ENCODE peak calls at places on chromosomes 3 and 15, in six cellular contexts. One of them, this sample, is unnamed.

GRCh38 chr15:38696120-38696727 is 131.6 kb upstream of the RASGRP1 start:
- DNase-seq in dorsolateral prefrontal cortex: no peak
- DNase-seq in A549: no peak
- DNase-seq in fibroblast of pulmonary artery: no peak
- DNase-seq in AG10803: peak; percentile 57
- DNase-seq in astrocyte: peak; percentile 64
- DNase-seq in this sample: no peak

GRCh38 chr3:129276385-129276784 is 2.3 kb upstream of the HMCES start:
- DNase-seq in A549: no peak
- DNase-seq in dorsolateral prefrontal cortex: no peak
- DNase-seq in fibroblast of pulmonary artery: no peak
- DNase-seq in AG10803: no peak
- DNase-seq in astrocyte: no peak
- DNase-seq in this sample: no peak

GRCh38 chr3:157906627-157907026 is 199.6 kb downstream of the SHOX2 start:
- DNase-seq in AG10803: peak; percentile 71
- DNase-seq in astrocyte: peak; percentile 1
- DNase-seq in dorsolateral prefrontal cortex: no peak
- DNase-seq in A549: no peak
- DNase-seq in fibroblast of pulmonary artery: peak; percentile 13
- DNase-seq in this sample: peak; percentile 33

GRCh38 chr3:71616571-71617021 is 33.1 kb upstream of the FOXP1 start:
- DNase-seq in fibroblast of pulmonary artery: no peak
- DNase-seq in AG10803: no peak
- DNase-seq in dorsolateral prefrontal cortex: no peak
- DNase-seq in A549: no peak
- DNase-seq in astrocyte: no peak
- DNase-seq in this sample: no peak

GRCh38 chr3:26920579-26920978 is 298.0 kb downstream of the LRRC3B start:
- DNase-seq in AG10803: no peak
- DNase-seq in astrocyte: no peak
- DNase-seq in fibroblast of pulmonary artery: no peak
- DNase-seq in dorsolateral prefrontal cortex: no peak
- DNase-seq in A549: no peak
- DNase-seq in this sample: no peak

GRCh38 chr15:90519688-90520087 is 10.0 kb upstream of the CRTC3 start:
- DNase-seq in astrocyte: peak; percentile 57
- DNase-seq in A549: no peak
- DNase-seq in dorsolateral prefrontal cortex: no peak
- DNase-seq in fibroblast of pulmonary artery: peak; percentile 36
- DNase-seq in AG10803: peak; percentile 21
- DNase-seq in this sample: peak; percentile 58

GRCh38 chr15:27833974-27834373 is 265.1 kb downstream of the OCA2 start:
- DNase-seq in fibroblast of pulmonary artery: no peak
- DNase-seq in A549: no peak
- DNase-seq in dorsolateral prefrontal cortex: no peak
- DNase-seq in astrocyte: no peak
- DNase-seq in AG10803: no peak
- DNase-seq in this sample: no peak

GRCh38 chr15:92418864-92419263 is 25.2 kb downstream of the ST8SIA2 start:
- DNase-seq in fibroblast of pulmonary artery: no peak
- DNase-seq in astrocyte: no peak
- DNase-seq in A549: no peak
- DNase-seq in dorsolateral prefrontal cortex: no peak
- DNase-seq in AG10803: no peak
- DNase-seq in this sample: no peak

GRCh38 chr15:89504166-89504565 is 7.8 kb upstream of the RHCG start:
- DNase-seq in fibroblast of pulmonary artery: no peak
- DNase-seq in dorsolateral prefrontal cortex: no peak
- DNase-seq in astrocyte: no peak
- DNase-seq in AG10803: no peak
- DNase-seq in A549: no peak
- DNase-seq in this sample: no peak

GRCh38 chr15:52498700-52499099 is 30.0 kb downstream of the MYO5A start:
- DNase-seq in dorsolateral prefrontal cortex: no peak
- DNase-seq in A549: no peak
- DNase-seq in AG10803: peak; percentile 21
- DNase-seq in astrocyte: peak; percentile 29
- DNase-seq in fibroblast of pulmonary artery: no peak
- DNase-seq in this sample: no peak

GRCh38 chr15:52491460-52491859 is 37.2 kb downstream of the MYO5A start:
- DNase-seq in astrocyte: no peak
- DNase-seq in fibroblast of pulmonary artery: peak; percentile 20
- DNase-seq in AG10803: peak; percentile 34
- DNase-seq in A549: no peak
- DNase-seq in dorsolateral prefrontal cortex: no peak
- DNase-seq in this sample: no peak

GRCh38 chr3:53234130-53234840 is 21.5 kb downstream of the TKT start:
- DNase-seq in dorsolateral prefrontal cortex: no peak
- DNase-seq in A549: no peak
- DNase-seq in AG10803: no peak
- DNase-seq in fibroblast of pulmonary artery: no peak
- DNase-seq in astrocyte: no peak
- DNase-seq in this sample: no peak

GRCh38 chr3:45958333-45958791 is 15.1 kb downstream of the CXCR6 start:
- DNase-seq in A549: no peak
- DNase-seq in fibroblast of pulmonary artery: no peak
- DNase-seq in dorsolateral prefrontal cortex: no peak
- DNase-seq in astrocyte: peak; percentile 33
- DNase-seq in AG10803: peak; percentile 94
- DNase-seq in this sample: no peak

GRCh38 chr3:45322616-45323015 is 65.8 kb upstream of the LARS2 start:
- DNase-seq in fibroblast of pulmonary artery: no peak
- DNase-seq in AG10803: no peak
- DNase-seq in dorsolateral prefrontal cortex: no peak
- DNase-seq in astrocyte: no peak
- DNase-seq in A549: no peak
- DNase-seq in this sample: no peak

GRCh38 chr3:187968883-187969580 is 184.9 kb upstream of the LPP start:
- DNase-seq in AG10803: peak; percentile 92
- DNase-seq in dorsolateral prefrontal cortex: no peak
- DNase-seq in astrocyte: peak; percentile 60
- DNase-seq in fibroblast of pulmonary artery: peak; percentile 84
- DNase-seq in A549: no peak
- DNase-seq in this sample: peak; percentile 65

GRCh38 chr3:5197022-5197421 is 9.5 kb downstream of the EDEM1 start:
- DNase-seq in A549: no peak
- DNase-seq in astrocyte: peak; percentile 70
- DNase-seq in AG10803: peak; percentile 89
- DNase-seq in dorsolateral prefrontal cortex: no peak
- DNase-seq in fibroblast of pulmonary artery: peak; percentile 68
- DNase-seq in this sample: peak; percentile 49

GRCh38 chr3:5195605-5196004 is 8.1 kb downstream of the EDEM1 start:
- DNase-seq in A549: no peak
- DNase-seq in dorsolateral prefrontal cortex: no peak
- DNase-seq in fibroblast of pulmonary artery: no peak
- DNase-seq in astrocyte: peak; percentile 20
- DNase-seq in AG10803: peak; percentile 43
- DNase-seq in this sample: no peak

GRCh38 chr3:5198986-5199731 is 11.7 kb downstream of the EDEM1 start:
- DNase-seq in dorsolateral prefrontal cortex: no peak
- DNase-seq in A549: no peak
- DNase-seq in fibroblast of pulmonary artery: no peak
- DNase-seq in astrocyte: no peak
- DNase-seq in AG10803: peak; percentile 64
- DNase-seq in this sample: peak; percentile 45

GRCh38 chr3:5198313-5198677 is 10.8 kb downstream of the EDEM1 start:
- DNase-seq in A549: no peak
- DNase-seq in astrocyte: no peak
- DNase-seq in dorsolateral prefrontal cortex: no peak
- DNase-seq in AG10803: no peak
- DNase-seq in fibroblast of pulmonary artery: no peak
- DNase-seq in this sample: no peak

DNA sequence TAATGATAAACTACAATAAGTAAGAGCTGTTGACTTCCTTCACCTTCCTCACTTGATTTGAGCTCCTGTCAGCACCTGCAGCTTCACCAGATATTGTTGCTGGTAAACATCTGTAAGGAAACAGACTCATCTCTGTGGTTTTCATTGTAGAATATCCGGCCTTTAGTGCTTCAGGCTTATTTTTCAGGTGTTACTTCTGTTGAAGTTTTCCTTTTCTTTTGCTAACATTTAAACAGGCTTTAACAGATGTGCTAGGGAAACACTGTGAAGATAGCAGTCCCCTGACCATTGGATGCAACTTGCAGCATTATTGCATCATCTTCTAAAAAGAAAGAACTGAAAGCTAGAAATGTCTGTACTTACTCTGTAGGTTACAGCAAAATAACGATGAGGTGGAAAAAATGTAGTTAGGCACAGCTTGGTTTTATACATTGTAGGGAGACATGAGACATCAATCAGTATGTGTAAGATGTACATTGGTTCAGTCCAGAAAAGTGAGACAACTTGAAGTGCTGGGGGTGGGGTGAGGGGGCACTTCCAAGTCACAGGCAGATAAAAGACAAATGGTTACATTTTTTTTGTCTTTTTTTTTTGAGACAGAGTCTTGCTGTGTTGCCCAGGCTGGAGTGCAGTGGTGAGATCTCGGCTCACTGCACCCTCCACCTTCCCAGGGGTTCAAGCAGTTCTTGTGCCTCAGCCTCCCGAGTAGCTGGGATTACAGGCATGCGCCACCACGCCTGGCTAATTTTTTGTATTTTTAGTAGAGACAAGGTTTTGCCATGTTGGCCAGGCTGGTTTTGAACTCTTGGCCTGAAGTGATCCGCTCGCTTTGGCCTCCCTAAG is 10.2 kb downstream of the EDEM1 start:
- DNase-seq in A549: no peak
- DNase-seq in fibroblast of pulmonary artery: peak; percentile 76
- DNase-seq in AG10803: peak; percentile 76
- DNase-seq in astrocyte: peak; percentile 26
- DNase-seq in dorsolateral prefrontal cortex: no peak
- DNase-seq in this sample: peak; percentile 88
- H3K4me3 ChIP-seq in A549: no peak overlapping the region
- H3K4me3 ChIP-seq in fibroblast of pulmonary artery: no peak overlapping the region
- H3K4me3 ChIP-seq in AG10803: no peak overlapping the region
- H3K4me3 ChIP-seq in astrocyte: no peak overlapping the region
- H3K4me3 ChIP-seq in dorsolateral prefrontal cortex: no peak overlapping the region
- H3K4me3 ChIP-seq in this sample: no peak overlapping the region

DNA sequence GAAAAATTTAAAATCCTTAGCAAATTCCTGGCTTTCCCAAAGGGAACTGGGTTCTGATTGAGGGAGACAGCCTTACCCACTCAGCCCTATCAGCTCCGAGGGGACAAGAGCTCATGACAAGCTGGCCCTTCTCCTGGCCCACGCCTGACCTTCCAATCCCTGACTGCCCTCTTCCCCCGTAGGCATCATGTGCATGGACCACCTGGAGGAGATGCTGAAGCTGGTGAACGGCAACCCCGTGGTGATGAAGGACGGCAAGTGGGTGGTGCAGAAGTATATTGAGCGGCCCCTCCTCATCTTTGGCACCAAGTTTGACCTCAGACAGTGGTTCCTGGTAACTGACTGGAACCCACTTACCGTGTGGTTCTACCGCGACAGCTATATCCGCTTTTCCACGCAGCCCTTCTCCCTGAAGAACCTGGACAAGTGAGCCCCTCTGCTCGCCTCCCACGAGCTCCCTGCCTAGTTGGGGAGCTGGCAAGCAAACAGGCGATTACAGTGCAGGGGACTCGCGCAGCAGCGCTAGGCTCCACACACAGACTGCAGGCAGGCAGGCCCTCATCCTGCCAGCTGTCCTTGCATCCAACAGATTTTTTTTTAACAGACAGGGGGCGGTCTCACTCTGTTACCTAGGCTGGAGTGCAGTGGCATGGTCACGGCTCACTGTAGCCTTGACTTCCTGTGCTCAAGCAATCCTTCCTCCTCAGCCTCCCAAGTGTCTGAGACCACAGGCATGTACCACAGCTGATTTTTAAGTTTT is 16.8 kb downstream of the RPUSD3 start:
- DNase-seq in AG10803: no peak
- DNase-seq in astrocyte: no peak
- DNase-seq in fibroblast of pulmonary artery: peak; percentile 34
- DNase-seq in dorsolateral prefrontal cortex: no peak
- DNase-seq in A549: peak; percentile 44
- DNase-seq in this sample: no peak
- TF ChIP-seq CTCF in AG10803: peak; percentile 29
- TF ChIP-seq CTCF in astrocyte: peak; percentile 17
- TF ChIP-seq CTCF in fibroblast of pulmonary artery: no peak
- TF ChIP-seq CTCF in dorsolateral prefrontal cortex: no peak
- TF ChIP-seq CTCF in A549: peak; percentile 46
- TF ChIP-seq CTCF in this sample: peak; percentile 20

DNA sequence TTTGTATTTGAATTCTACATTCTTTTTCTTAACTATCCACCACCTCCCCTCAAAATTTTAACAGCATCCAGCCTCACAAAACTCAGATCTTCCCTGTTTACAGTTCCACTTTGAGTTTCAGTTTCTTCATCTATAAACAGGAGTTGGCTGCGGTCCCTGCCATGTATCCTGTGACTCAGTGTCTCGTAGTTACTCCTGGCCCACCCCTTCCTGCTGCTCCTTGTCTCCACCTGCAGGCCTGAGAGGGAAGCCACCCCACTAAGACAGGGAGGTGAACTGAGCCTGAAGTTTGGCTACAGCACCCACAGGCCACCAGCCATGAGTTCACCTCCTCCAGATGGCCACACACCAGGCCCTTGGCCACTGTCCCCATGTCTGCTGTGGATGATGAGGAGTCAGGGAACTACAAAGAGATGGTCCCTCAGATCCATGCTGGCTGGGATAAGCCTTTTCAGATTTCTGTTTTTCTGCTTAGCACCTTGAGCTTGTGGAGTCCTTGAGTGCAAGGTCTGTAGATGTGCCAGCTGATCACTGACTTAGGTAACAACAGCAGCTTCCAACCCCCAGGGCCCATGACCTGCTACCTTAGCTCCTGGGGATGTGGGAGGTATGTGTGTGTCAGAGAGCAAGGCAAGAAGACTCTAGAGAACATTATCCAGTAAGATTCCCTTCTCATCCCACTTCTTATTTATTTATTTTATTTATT is 37.5 kb downstream of the CD86 start:
- DNase-seq in fibroblast of pulmonary artery: peak; percentile 46
- DNase-seq in dorsolateral prefrontal cortex: no peak
- DNase-seq in astrocyte: peak; percentile 5
- DNase-seq in AG10803: peak; percentile 28
- DNase-seq in A549: no peak
- DNase-seq in this sample: peak; percentile 21
- H3K4me3 ChIP-seq in fibroblast of pulmonary artery: no peak overlapping the region
- H3K4me3 ChIP-seq in dorsolateral prefrontal cortex: no peak overlapping the region
- H3K4me3 ChIP-seq in astrocyte: no peak overlapping the region
- H3K4me3 ChIP-seq in AG10803: no peak overlapping the region
- H3K4me3 ChIP-seq in A549: no peak overlapping the region
- H3K4me3 ChIP-seq in this sample: no peak overlapping the region

GRCh38 chr3:58418227-58418626 is 15.4 kb downstream of the PDHB start:
- DNase-seq in dorsolateral prefrontal cortex: no peak
- DNase-seq in AG10803: no peak
- DNase-seq in A549: no peak
- DNase-seq in fibroblast of pulmonary artery: no peak
- DNase-seq in astrocyte: no peak
- DNase-seq in this sample: no peak

GRCh38 chr3:58421004-58421403 is 12.6 kb downstream of the PDHB start:
- DNase-seq in fibroblast of pulmonary artery: no peak
- DNase-seq in dorsolateral prefrontal cortex: no peak
- DNase-seq in A549: no peak
- DNase-seq in AG10803: no peak
- DNase-seq in astrocyte: no peak
- DNase-seq in this sample: no peak

GRCh38 chr3:58417075-58417474 is 16.6 kb downstream of the PDHB start:
- DNase-seq in fibroblast of pulmonary artery: no peak
- DNase-seq in A549: no peak
- DNase-seq in dorsolateral prefrontal cortex: no peak
- DNase-seq in astrocyte: no peak
- DNase-seq in AG10803: no peak
- DNase-seq in this sample: no peak

GRCh38 chr3:58422756-58423324 is 10.8 kb downstream of the PDHB start:
- DNase-seq in astrocyte: no peak
- DNase-seq in A549: peak; percentile 7
- DNase-seq in dorsolateral prefrontal cortex: no peak
- DNase-seq in AG10803: peak; percentile 35
- DNase-seq in fibroblast of pulmonary artery: peak; percentile 55
- DNase-seq in this sample: peak; percentile 36

GRCh38 chr3:58419782-58420512 is 13.7 kb downstream of the PDHB start:
- DNase-seq in astrocyte: no peak
- DNase-seq in AG10803: peak; percentile 51
- DNase-seq in dorsolateral prefrontal cortex: no peak
- DNase-seq in fibroblast of pulmonary artery: peak; percentile 46
- DNase-seq in A549: no peak
- DNase-seq in this sample: peak; percentile 84
- TF ChIP-seq CTCF in astrocyte: no peak
- TF ChIP-seq CTCF in AG10803: peak; percentile 16
- TF ChIP-seq CTCF in dorsolateral prefrontal cortex: no peak
- TF ChIP-seq CTCF in fibroblast of pulmonary artery: no peak
- TF ChIP-seq CTCF in A549: no peak
- TF ChIP-seq CTCF in this sample: peak; percentile 43